ENCODE peak calls at places on chromosomes 11 and 22, in ten cellular contexts. X is HFF-Myc, E is type B pancreatic cell, H is NB4, S is AG09319, Q is GM23338, P is A549, F is suprapubic skin, B is epithelial cell of esophagus, D is GM10248. A is an unnamed sample.

GRCh38 chr11:76825726-76826396 is 34.9 kb upstream of the ACER3 start:
- DNase-seq in X (no peak), E (no peak), H (no peak), S (no peak), Q (no peak), P (no peak), F (no peak), B (no peak), D (no peak), A (no peak)

GRCh38 chr11:4714300-4714699 is 9.7 kb downstream of the MMP26 start:
- DNase-seq in X (no peak), E (no peak), H (no peak), S (no peak), Q (no peak), P (no peak), F (no peak), B (no peak), D (no peak), A (no peak)

GRCh38 chr11:11391796-11392195 is 38.7 kb upstream of the CSNK2A3 start:
- DNase-seq in X (peak; percentile 54), E (no peak), H (no peak), S (peak; percentile 39), Q (no peak), P (peak; percentile 23), F (no peak), B (peak; percentile 86), D (no peak), A (peak; percentile 86)

GRCh38 chr22:46793497-46793896 is 31.0 kb downstream of the TBC1D22A start:
- DNase-seq in X (no peak), E (no peak), H (no peak), S (no peak), Q (no peak), P (no peak), F (no peak), B (no peak), D (no peak), A (no peak)

GRCh38 chr11:116792144-116792868 is 627 bp upstream of the APOA5 start:
- DNase-seq in X (no peak), E (no peak), H (no peak), S (no peak), Q (no peak), P (no peak), F (no peak), B (no peak), D (no peak), A (no peak)

GRCh38 chr11:124320097-124320496 is at the start of gene OR8D2:
- DNase-seq in X (no peak), E (no peak), H (no peak), S (no peak), Q (no peak), P (no peak), F (no peak), B (no peak), D (no peak), A (no peak)

GRCh38 chr11:65764434-65764833 is 16.3 kb downstream of the AP5B1 start:
- DNase-seq in X (no peak), E (no peak), H (no peak), S (no peak), Q (no peak), P (no peak), F (no peak), B (no peak), D (no peak), A (no peak)

GRCh38 chr11:127493330-127493729 is 492.8 kb upstream of the KIRREL3 start:
- DNase-seq in X (peak; percentile 5), E (no peak), H (peak; percentile 24), S (no peak), Q (peak; percentile 59), P (peak; percentile 16), F (no peak), B (peak; percentile 22), D (no peak), A (peak; percentile 4)

GRCh38 chr11:73182824-73183321 is 35.2 kb upstream of the P2RY2 start:
- DNase-seq in X (no peak), E (no peak), H (no peak), S (no peak), Q (peak; percentile 21), P (no peak), F (peak; percentile 32), B (no peak), D (no peak), A (no peak)

GRCh38 chr22:27654536-27655445 is 146.8 kb downstream of the MN1 start:
- DNase-seq in X (no peak), E (no peak), H (no peak), S (no peak), Q (peak; percentile 85), P (no peak), F (no peak), B (peak; percentile 49), D (no peak), A (no peak)

GRCh38 chr11:130816941-130817607 is 99.2 kb downstream of the SNX19 start:
- DNase-seq in X (no peak), E (no peak), H (peak; percentile 18), S (no peak), Q (no peak), P (no peak), F (peak; percentile 66), B (no peak), D (no peak), A (no peak)

GRCh38 chr22:46701262-46701661 is 36.8 kb downstream of the CERK start:
- DNase-seq in X (no peak), E (no peak), H (no peak), S (no peak), Q (no peak), P (no peak), F (no peak), B (no peak), D (no peak), A (no peak)

DNA sequence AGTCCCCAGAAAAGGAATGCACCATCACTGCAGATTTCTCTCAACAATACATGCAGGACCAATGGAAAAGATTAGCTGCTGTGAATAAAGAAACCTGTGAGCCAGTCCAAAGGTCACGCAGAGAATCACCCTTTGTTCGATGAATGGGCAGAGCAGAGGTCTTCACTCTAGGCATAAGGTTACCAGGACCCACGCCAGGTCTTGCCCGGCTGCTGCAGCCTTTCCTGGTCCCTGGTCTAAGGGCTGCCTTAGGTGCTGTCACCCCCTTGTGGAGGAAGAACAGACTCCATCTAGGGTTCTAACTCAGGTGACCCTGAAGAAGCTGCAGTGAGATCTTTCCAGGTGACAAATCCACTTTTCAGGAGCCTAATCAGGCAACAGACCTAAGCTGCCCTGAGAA is 29.0 kb upstream of the NAP1L4 start:
- DNase-seq in X (no peak), E (no peak), H (peak; percentile 53), S (no peak), Q (peak; percentile 78), P (peak; percentile 52), F (no peak), B (peak; percentile 69), D (peak; percentile 61), A (no peak)
- TF ChIP-seq CTCF in X (peak; percentile 63), E (peak; percentile 70), H (peak; percentile 48), S (peak; percentile 22), Q (peak; percentile 57), P (peak; percentile 32), F (peak; percentile 47), B (peak; percentile 82), D (peak; percentile 9), A (peak; percentile 81)

DNA sequence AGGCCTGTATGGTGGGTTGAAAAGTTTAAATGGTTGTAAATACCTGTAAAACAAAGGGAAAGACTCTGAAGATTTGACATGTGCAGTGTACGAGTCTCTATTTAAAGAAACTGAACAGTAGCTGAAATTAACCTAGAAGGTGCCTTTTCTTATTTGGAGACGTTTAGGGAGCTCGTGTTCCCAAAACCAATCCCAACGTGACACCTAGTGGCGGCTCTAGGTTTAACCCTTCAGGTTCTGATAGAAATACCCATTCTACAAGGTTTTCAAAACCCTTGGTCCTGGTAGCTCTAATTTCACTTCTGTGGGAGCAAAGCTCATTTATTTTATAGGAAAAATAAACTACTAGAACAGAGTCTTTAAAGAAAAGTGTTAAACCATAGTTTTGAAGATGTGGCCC is 258.3 kb downstream of the LRRC4C start:
- DNase-seq in X (peak; percentile 3), E (no peak), H (peak; percentile 50), S (no peak), Q (peak; percentile 88), P (peak; percentile 28), F (no peak), B (peak; percentile 62), D (no peak), A (peak; percentile 43)
- TF ChIP-seq CTCF in X (peak; percentile 44), E (peak; percentile 88), H (peak; percentile 58), S (no peak), Q (peak; percentile 85), P (peak; percentile 23), F (no peak), B (peak; percentile 79), D (peak; percentile 43), A (peak; percentile 66)

GRCh38 chr11:313787-314547 is at the start of gene IFITM1:
- DNase-seq in X (peak; percentile 80), E (no peak), H (peak; percentile 87), S (peak; percentile 75), Q (peak; percentile 87), P (no peak), F (peak; percentile 64), B (peak; percentile 68), D (peak; percentile 83), A (peak; percentile 75)
- TF ChIP-seq CTCF in X (no peak), E (no peak), H (no peak), S (no peak), Q (no peak), P (no peak), F (no peak), B (no peak), D (no peak), A (no peak)

GRCh38 chr11:46413755-46414465 is 22.3 kb upstream of the CHRM4 start:
- DNase-seq in X (no peak), E (no peak), H (no peak), S (no peak), Q (no peak), P (peak; percentile 67), F (no peak), B (peak; percentile 42), D (no peak), A (no peak)

GRCh38 chr11:46407635-46408034 is 16.1 kb upstream of the CHRM4 start:
- DNase-seq in X (no peak), E (no peak), H (no peak), S (no peak), Q (no peak), P (no peak), F (no peak), B (no peak), D (no peak), A (no peak)

GRCh38 chr11:46408407-46408986 is 16.9 kb upstream of the CHRM4 start:
- DNase-seq in X (no peak), E (no peak), H (no peak), S (no peak), Q (no peak), P (no peak), F (no peak), B (no peak), D (no peak), A (no peak)

GRCh38 chr11:46414466-46414796 is 22.9 kb upstream of the CHRM4 start:
- DNase-seq in X (no peak), E (no peak), H (no peak), S (no peak), Q (no peak), P (no peak), F (no peak), B (no peak), D (no peak), A (no peak)

GRCh38 chr11:46410021-46410420 is 18.4 kb upstream of the CHRM4 start:
- DNase-seq in X (no peak), E (no peak), H (no peak), S (no peak), Q (peak; percentile 82), P (peak; percentile 46), F (no peak), B (no peak), D (no peak), A (no peak)
- TF ChIP-seq CTCF in X (peak; percentile 39), E (no peak), H (peak; percentile 20), S (no peak), Q (peak; percentile 71), P (peak; percentile 7), F (no peak), B (peak; percentile 7), D (peak; percentile 8), A (peak; percentile 48)